ENCODE peak calls at places on chromosomes 2 and 18, in ten cellular contexts. One of them, this sample, is unnamed.

GRCh38 chr2:230793573-230794359 is 71.0 kb upstream of the ITM2C start:
- DNase-seq in Panc1: peak
- DNase-seq in GM23338: no peak
- DNase-seq in esophagus muscularis mucosa: no peak
- DNase-seq in spleen: peak
- DNase-seq in HCT116: peak
- DNase-seq in transverse colon: peak
- DNase-seq in breast epithelium: no peak
- DNase-seq in stomach: peak
- DNase-seq in sigmoid colon: peak
- DNase-seq in this sample: peak

GRCh38 chr2:162890690-162891311 is 52.2 kb upstream of the KCNH7 start:
- DNase-seq in esophagus muscularis mucosa: no peak
- DNase-seq in GM23338: peak
- DNase-seq in breast epithelium: no peak
- DNase-seq in stomach: no peak
- DNase-seq in transverse colon: no peak
- DNase-seq in spleen: no peak
- DNase-seq in HCT116: peak
- DNase-seq in Panc1: peak
- DNase-seq in sigmoid colon: no peak
- DNase-seq in this sample: no peak

GRCh38 chr2:237432484-237433092 is 18.6 kb upstream of the COL6A3 start:
- DNase-seq in breast epithelium: no peak
- DNase-seq in transverse colon: no peak
- DNase-seq in sigmoid colon: no peak
- DNase-seq in HCT116: peak
- DNase-seq in spleen: peak
- DNase-seq in Panc1: no peak
- DNase-seq in GM23338: no peak
- DNase-seq in stomach: no peak
- DNase-seq in esophagus muscularis mucosa: no peak
- DNase-seq in this sample: no peak

GRCh38 chr2:141105763-141106162 is 1025.1 kb downstream of the LRP1B start:
- DNase-seq in transverse colon: no peak
- DNase-seq in breast epithelium: no peak
- DNase-seq in stomach: no peak
- DNase-seq in Panc1: no peak
- DNase-seq in HCT116: no peak
- DNase-seq in spleen: no peak
- DNase-seq in esophagus muscularis mucosa: no peak
- DNase-seq in GM23338: peak
- DNase-seq in sigmoid colon: no peak
- DNase-seq in this sample: no peak

GRCh38 chr2:43203373-43203772 is 23.0 kb downstream of the ZFP36L2 start:
- DNase-seq in breast epithelium: no peak
- DNase-seq in esophagus muscularis mucosa: no peak
- DNase-seq in GM23338: no peak
- DNase-seq in stomach: no peak
- DNase-seq in sigmoid colon: no peak
- DNase-seq in HCT116: no peak
- DNase-seq in transverse colon: no peak
- DNase-seq in Panc1: no peak
- DNase-seq in spleen: no peak
- DNase-seq in this sample: no peak

GRCh38 chr2:71610671-71611070 is 157.3 kb downstream of the DYSF start:
- DNase-seq in GM23338: no peak
- DNase-seq in transverse colon: no peak
- DNase-seq in spleen: no peak
- DNase-seq in stomach: peak
- DNase-seq in Panc1: no peak
- DNase-seq in breast epithelium: peak
- DNase-seq in HCT116: no peak
- DNase-seq in esophagus muscularis mucosa: peak
- DNase-seq in sigmoid colon: peak
- DNase-seq in this sample: peak

GRCh38 chr2:213934560-213934959 is 476.3 kb upstream of the VWC2L start:
- DNase-seq in GM23338: peak
- DNase-seq in transverse colon: no peak
- DNase-seq in Panc1: no peak
- DNase-seq in stomach: no peak
- DNase-seq in HCT116: no peak
- DNase-seq in esophagus muscularis mucosa: no peak
- DNase-seq in breast epithelium: no peak
- DNase-seq in spleen: no peak
- DNase-seq in sigmoid colon: no peak
- DNase-seq in this sample: no peak

GRCh38 chr2:48471048-48471474 is 58.9 kb upstream of the STON1 start:
- DNase-seq in spleen: no peak
- DNase-seq in stomach: no peak
- DNase-seq in sigmoid colon: no peak
- DNase-seq in Panc1: peak
- DNase-seq in esophagus muscularis mucosa: no peak
- DNase-seq in breast epithelium: no peak
- DNase-seq in GM23338: peak
- DNase-seq in transverse colon: no peak
- DNase-seq in HCT116: peak
- DNase-seq in this sample: no peak

GRCh38 chr2:234593636-234594035 is 96.8 kb upstream of the ARL4C start:
- DNase-seq in stomach: no peak
- DNase-seq in spleen: no peak
- DNase-seq in transverse colon: no peak
- DNase-seq in breast epithelium: no peak
- DNase-seq in GM23338: no peak
- DNase-seq in Panc1: no peak
- DNase-seq in HCT116: no peak
- DNase-seq in esophagus muscularis mucosa: peak
- DNase-seq in sigmoid colon: no peak
- DNase-seq in this sample: no peak

GRCh38 chr2:171347591-171348032 is 86.2 kb downstream of the METTL8 start:
- DNase-seq in spleen: no peak
- DNase-seq in breast epithelium: no peak
- DNase-seq in stomach: no peak
- DNase-seq in sigmoid colon: no peak
- DNase-seq in esophagus muscularis mucosa: no peak
- DNase-seq in GM23338: no peak
- DNase-seq in transverse colon: no peak
- DNase-seq in Panc1: peak
- DNase-seq in HCT116: peak
- DNase-seq in this sample: no peak

GRCh38 chr2:7083580-7084509 is 166.6 kb downstream of the RNF144A start:
- DNase-seq in Panc1: peak
- DNase-seq in sigmoid colon: no peak
- DNase-seq in transverse colon: no peak
- DNase-seq in breast epithelium: no peak
- DNase-seq in spleen: no peak
- DNase-seq in stomach: no peak
- DNase-seq in esophagus muscularis mucosa: peak
- DNase-seq in HCT116: peak
- DNase-seq in GM23338: peak
- DNase-seq in this sample: no peak

GRCh38 chr2:238652771-238653157 is 195.1 kb upstream of the TWIST2 start:
- DNase-seq in GM23338: no peak
- DNase-seq in sigmoid colon: no peak
- DNase-seq in breast epithelium: no peak
- DNase-seq in HCT116: no peak
- DNase-seq in spleen: no peak
- DNase-seq in esophagus muscularis mucosa: peak
- DNase-seq in transverse colon: no peak
- DNase-seq in Panc1: no peak
- DNase-seq in stomach: no peak
- DNase-seq in this sample: peak

GRCh38 chr18:45764000-45764686 is 40.2 kb downstream of the SLC14A1 start:
- DNase-seq in Panc1: no peak
- DNase-seq in sigmoid colon: no peak
- DNase-seq in stomach: no peak
- DNase-seq in GM23338: no peak
- DNase-seq in HCT116: no peak
- DNase-seq in spleen: no peak
- DNase-seq in breast epithelium: no peak
- DNase-seq in esophagus muscularis mucosa: no peak
- DNase-seq in transverse colon: no peak
- DNase-seq in this sample: no peak
- TF ChIP-seq POLR2AphosphoS5 in Panc1: no peak
- TF ChIP-seq POLR2AphosphoS5 in sigmoid colon: no peak
- TF ChIP-seq POLR2AphosphoS5 in stomach: no peak
- TF ChIP-seq POLR2AphosphoS5 in GM23338: no peak
- TF ChIP-seq POLR2AphosphoS5 in HCT116: no peak
- TF ChIP-seq POLR2AphosphoS5 in spleen: no peak
- TF ChIP-seq POLR2AphosphoS5 in breast epithelium: no peak
- TF ChIP-seq POLR2AphosphoS5 in esophagus muscularis mucosa: no peak
- TF ChIP-seq POLR2AphosphoS5 in transverse colon: no peak
- TF ChIP-seq POLR2AphosphoS5 in this sample: no peak

GRCh38 chr18:13831864-13832508 is 8.0 kb downstream of the MC5R start:
- DNase-seq in GM23338: peak
- DNase-seq in sigmoid colon: no peak
- DNase-seq in breast epithelium: no peak
- DNase-seq in stomach: peak
- DNase-seq in Panc1: no peak
- DNase-seq in transverse colon: no peak
- DNase-seq in HCT116: peak
- DNase-seq in spleen: no peak
- DNase-seq in esophagus muscularis mucosa: no peak
- DNase-seq in this sample: no peak
- TF ChIP-seq CTCF in GM23338: peak
- TF ChIP-seq CTCF in sigmoid colon: no peak
- TF ChIP-seq CTCF in breast epithelium: no peak
- TF ChIP-seq CTCF in stomach: no peak
- TF ChIP-seq CTCF in Panc1: peak
- TF ChIP-seq CTCF in transverse colon: no peak
- TF ChIP-seq CTCF in HCT116: peak
- TF ChIP-seq CTCF in spleen: no peak
- TF ChIP-seq CTCF in esophagus muscularis mucosa: no peak
- TF ChIP-seq CTCF in this sample: no peak

GRCh38 chr2:241858206-241859016 is at the start of gene PDCD1:
- DNase-seq in spleen: peak
- DNase-seq in transverse colon: peak
- DNase-seq in Panc1: no peak
- DNase-seq in esophagus muscularis mucosa: no peak
- DNase-seq in sigmoid colon: peak
- DNase-seq in GM23338: peak
- DNase-seq in HCT116: no peak
- DNase-seq in stomach: peak
- DNase-seq in breast epithelium: no peak
- DNase-seq in this sample: no peak
- TF ChIP-seq POLR2AphosphoS5 in spleen: peak
- TF ChIP-seq POLR2AphosphoS5 in transverse colon: no peak
- TF ChIP-seq POLR2AphosphoS5 in Panc1: no peak
- TF ChIP-seq POLR2AphosphoS5 in esophagus muscularis mucosa: no peak
- TF ChIP-seq POLR2AphosphoS5 in sigmoid colon: no peak
- TF ChIP-seq POLR2AphosphoS5 in GM23338: no peak
- TF ChIP-seq POLR2AphosphoS5 in HCT116: no peak
- TF ChIP-seq POLR2AphosphoS5 in stomach: no peak
- TF ChIP-seq POLR2AphosphoS5 in breast epithelium: no peak
- TF ChIP-seq POLR2AphosphoS5 in this sample: no peak

DNA sequence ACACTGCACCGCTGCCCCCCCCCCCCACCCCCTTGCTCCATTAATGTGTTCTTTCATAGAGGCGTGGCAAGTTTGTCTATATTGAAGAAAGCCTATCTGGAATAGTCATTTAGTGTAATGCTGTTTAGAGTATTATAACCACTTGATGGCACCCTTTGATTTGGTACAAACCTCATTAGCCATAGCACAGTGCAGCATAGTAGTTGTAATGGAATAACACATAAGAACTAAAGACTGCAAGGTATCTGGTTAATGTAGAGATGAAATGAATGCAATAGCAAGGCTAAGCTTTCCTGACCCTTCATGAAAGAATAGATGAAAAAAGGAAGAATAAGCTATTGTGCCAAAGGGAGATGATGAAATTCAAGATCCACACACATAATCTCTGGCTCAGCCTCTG is 81.9 kb downstream of the EHBP1 start:
- DNase-seq in spleen: no peak
- DNase-seq in stomach: no peak
- DNase-seq in breast epithelium: no peak
- DNase-seq in transverse colon: no peak
- DNase-seq in HCT116: no peak
- DNase-seq in GM23338: peak
- DNase-seq in Panc1: peak
- DNase-seq in esophagus muscularis mucosa: no peak
- DNase-seq in sigmoid colon: no peak
- DNase-seq in this sample: no peak
- TF ChIP-seq CTCF in spleen: no peak
- TF ChIP-seq CTCF in stomach: no peak
- TF ChIP-seq CTCF in breast epithelium: no peak
- TF ChIP-seq CTCF in transverse colon: peak
- TF ChIP-seq CTCF in HCT116: no peak
- TF ChIP-seq CTCF in GM23338: peak
- TF ChIP-seq CTCF in Panc1: peak
- TF ChIP-seq CTCF in esophagus muscularis mucosa: peak
- TF ChIP-seq CTCF in sigmoid colon: no peak
- TF ChIP-seq CTCF in this sample: peak

GRCh38 chr2:112811841-112812306 is 24.7 kb downstream of the IL1B start:
- DNase-seq in Panc1: no peak
- DNase-seq in spleen: no peak
- DNase-seq in transverse colon: no peak
- DNase-seq in GM23338: no peak
- DNase-seq in stomach: no peak
- DNase-seq in esophagus muscularis mucosa: no peak
- DNase-seq in breast epithelium: no peak
- DNase-seq in HCT116: no peak
- DNase-seq in sigmoid colon: no peak
- DNase-seq in this sample: no peak
- TF ChIP-seq POLR2AphosphoS5 in Panc1: no peak
- TF ChIP-seq POLR2AphosphoS5 in spleen: no peak
- TF ChIP-seq POLR2AphosphoS5 in transverse colon: no peak
- TF ChIP-seq POLR2AphosphoS5 in GM23338: no peak
- TF ChIP-seq POLR2AphosphoS5 in stomach: peak
- TF ChIP-seq POLR2AphosphoS5 in esophagus muscularis mucosa: peak
- TF ChIP-seq POLR2AphosphoS5 in breast epithelium: no peak
- TF ChIP-seq POLR2AphosphoS5 in HCT116: no peak
- TF ChIP-seq POLR2AphosphoS5 in sigmoid colon: no peak
- TF ChIP-seq POLR2AphosphoS5 in this sample: no peak

GRCh38 chr18:52694804-52695203 is 354.8 kb downstream of the DCC start:
- DNase-seq in Panc1: no peak
- DNase-seq in esophagus muscularis mucosa: no peak
- DNase-seq in sigmoid colon: no peak
- DNase-seq in HCT116: no peak
- DNase-seq in GM23338: peak
- DNase-seq in stomach: no peak
- DNase-seq in spleen: no peak
- DNase-seq in transverse colon: peak
- DNase-seq in breast epithelium: no peak
- DNase-seq in this sample: no peak
- TF ChIP-seq CTCF in Panc1: no peak
- TF ChIP-seq CTCF in esophagus muscularis mucosa: no peak
- TF ChIP-seq CTCF in sigmoid colon: no peak
- TF ChIP-seq CTCF in HCT116: no peak
- TF ChIP-seq CTCF in GM23338: peak
- TF ChIP-seq CTCF in stomach: no peak
- TF ChIP-seq CTCF in spleen: no peak
- TF ChIP-seq CTCF in transverse colon: peak
- TF ChIP-seq CTCF in breast epithelium: no peak
- TF ChIP-seq CTCF in this sample: no peak

DNA sequence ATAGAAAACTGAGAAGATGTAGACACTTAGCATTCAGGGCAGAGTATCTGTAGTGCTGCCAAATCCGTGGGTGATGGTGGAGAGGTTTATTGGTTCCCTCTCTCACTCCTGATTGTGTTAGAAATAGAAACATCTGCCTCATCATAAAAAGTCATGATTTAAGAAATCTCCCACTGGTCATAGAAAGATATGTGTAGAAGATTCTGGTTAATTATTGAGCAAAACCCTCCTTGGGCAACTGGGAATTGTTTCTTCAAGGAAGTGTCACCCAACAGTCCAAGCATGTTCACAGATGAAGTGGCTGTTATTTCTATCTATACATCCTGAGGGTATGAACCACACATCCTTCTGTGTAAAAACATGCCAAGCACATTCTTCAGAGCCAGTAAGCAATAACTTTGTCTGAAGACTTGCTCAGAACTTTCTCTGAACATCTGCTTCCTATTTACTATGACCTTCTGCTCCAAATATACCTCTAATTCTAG is 33.6 kb upstream of the CHRNA1 start:
- DNase-seq in spleen: no peak
- DNase-seq in stomach: no peak
- DNase-seq in GM23338: no peak
- DNase-seq in breast epithelium: no peak
- DNase-seq in transverse colon: no peak
- DNase-seq in Panc1: no peak
- DNase-seq in esophagus muscularis mucosa: no peak
- DNase-seq in sigmoid colon: no peak
- DNase-seq in HCT116: no peak
- DNase-seq in this sample: no peak
- TF ChIP-seq POLR2AphosphoS5 in spleen: no peak
- TF ChIP-seq POLR2AphosphoS5 in stomach: no peak
- TF ChIP-seq POLR2AphosphoS5 in GM23338: no peak
- TF ChIP-seq POLR2AphosphoS5 in breast epithelium: no peak
- TF ChIP-seq POLR2AphosphoS5 in transverse colon: no peak
- TF ChIP-seq POLR2AphosphoS5 in Panc1: no peak
- TF ChIP-seq POLR2AphosphoS5 in esophagus muscularis mucosa: no peak
- TF ChIP-seq POLR2AphosphoS5 in sigmoid colon: no peak
- TF ChIP-seq POLR2AphosphoS5 in HCT116: no peak
- TF ChIP-seq POLR2AphosphoS5 in this sample: no peak

This sample was measured in vagina.